ENCODE peak calls at places on chromosomes 5 and 9, in six cellular contexts. L, D, X, W, Y and G are unnamed samples.

GRCh38 chr5:153979015-153979414 is 59.7 kb downstream of the FAM114A2 start:
- DNase-seq in L (no peak), D (no peak), X (no peak), W (no peak), Y (no peak), G (no peak)

GRCh38 chr5:3051400-3051799 is 299.9 kb upstream of the IRX2 start:
- DNase-seq in L (no peak), D (no peak), X (no peak), W (no peak), Y (no peak), G (no peak)

GRCh38 chr9:130842547-130842946 is 7.5 kb downstream of the ABL1 start:
- DNase-seq in L (no peak), D (no peak), X (no peak), W (no peak), Y (no peak), G (no peak)

GRCh38 chr9:13665418-13666066 is 386.1 kb upstream of the MPDZ start:
- DNase-seq in L (no peak), D (peak), X (no peak), W (no peak), Y (no peak), G (no peak)

GRCh38 chr5:170437621-170438375 is 48.6 kb upstream of the KCNMB1 start:
- DNase-seq in L (no peak), D (no peak), X (no peak), W (no peak), Y (peak), G (no peak)

GRCh38 chr9:4979224-4979623 is 5.8 kb upstream of the JAK2 start:
- DNase-seq in L (no peak), D (peak), X (no peak), W (no peak), Y (no peak), G (no peak)

GRCh38 chr5:126395198-126395597 is 28.0 kb upstream of the GRAMD2B start:
- DNase-seq in L (no peak), D (peak), X (no peak), W (no peak), Y (no peak), G (no peak)

GRCh38 chr5:35783551-35783950 is 73.1 kb upstream of the IL7R start:
- DNase-seq in L (no peak), D (no peak), X (no peak), W (no peak), Y (no peak), G (no peak)

GRCh38 chr9:95025213-95026170 is 292.0 kb downstream of the FANCC start:
- DNase-seq in L (no peak), D (peak), X (peak), W (peak), Y (no peak), G (no peak)

GRCh38 chr5:69224520-69224919 is 10.2 kb upstream of the CDK7 start:
- DNase-seq in L (no peak), D (no peak), X (no peak), W (no peak), Y (no peak), G (no peak)

GRCh38 chr9:69655065-69655464 is 17.1 kb downstream of the APBA1 start:
- DNase-seq in L (no peak), D (no peak), X (no peak), W (no peak), Y (no peak), G (no peak)

GRCh38 chr5:179509239-179509638 is 41.1 kb upstream of the RUFY1 start:
- DNase-seq in L (no peak), D (no peak), X (no peak), W (no peak), Y (no peak), G (no peak)

GRCh38 chr5:107790671-107791070 is 119.9 kb upstream of the EFNA5 start:
- DNase-seq in L (no peak), D (no peak), X (no peak), W (no peak), Y (no peak), G (no peak)

GRCh38 chr5:14560091-14560595 is 21.4 kb upstream of the OTULINL start:
- DNase-seq in L (peak), D (no peak), X (no peak), W (no peak), Y (no peak), G (no peak)

GRCh38 chr9:114288233-114289051 is 34.5 kb upstream of the ORM1 start:
- DNase-seq in L (no peak), D (peak), X (peak), W (peak), Y (peak), G (no peak)

GRCh38 chr9:71748280-71748743 is 20.0 kb downstream of the CEMIP2 start:
- DNase-seq in L (no peak), D (peak), X (no peak), W (no peak), Y (no peak), G (no peak)

GRCh38 chr9:122203995-122204394 is 24.8 kb downstream of the LHX6 start:
- DNase-seq in L (no peak), D (no peak), X (no peak), W (no peak), Y (no peak), G (no peak)

GRCh38 chr5:83313431-83313830 is 158.1 kb upstream of the VCAN start:
- DNase-seq in L (no peak), D (peak), X (no peak), W (no peak), Y (no peak), G (no peak)

GRCh38 chr5:35198096-35198495 is 32.2 kb downstream of the PRLR start:
- DNase-seq in L (no peak), D (peak), X (no peak), W (peak), Y (no peak), G (no peak)

GRCh38 chr5:91386120-91386519 is 3.0 kb upstream of the ARRDC3 start:
- DNase-seq in L (no peak), D (no peak), X (no peak), W (no peak), Y (no peak), G (no peak)

GRCh38 chr5:52863715-52864114 is 76.0 kb downstream of the ITGA1 start:
- DNase-seq in L (no peak), D (peak), X (no peak), W (no peak), Y (no peak), G (no peak)

GRCh38 chr5:150573867-150574817 is 66.2 kb downstream of the NDST1 start:
- DNase-seq in L (no peak), D (peak), X (no peak), W (no peak), Y (no peak), G (no peak)

GRCh38 chr5:15926586-15926985 is 253.0 kb downstream of the MARCHF11 start:
- DNase-seq in L (no peak), D (peak), X (no peak), W (no peak), Y (no peak), G (no peak)

GRCh38 chr9:109297899-109298298 is 23.0 kb downstream of the EPB41L4B start:
- DNase-seq in L (no peak), D (peak), X (no peak), W (no peak), Y (no peak), G (no peak)

GRCh38 chr5:96627792-96628191 is 34.4 kb upstream of the CAST start:
- DNase-seq in L (no peak), D (no peak), X (no peak), W (no peak), Y (no peak), G (no peak)

GRCh38 chr5:107310181-107310580 is 360.6 kb downstream of the EFNA5 start:
- DNase-seq in L (no peak), D (no peak), X (no peak), W (no peak), Y (no peak), G (no peak)

GRCh38 chr5:28807230-28807629 is 1768.8 kb upstream of the CDH9 start:
- DNase-seq in L (no peak), D (peak), X (no peak), W (no peak), Y (no peak), G (no peak)

GRCh38 chr5:123549256-123549904 is 37.4 kb downstream of the CSNK1G3 start:
- DNase-seq in L (peak), D (no peak), X (no peak), W (no peak), Y (no peak), G (peak)

GRCh38 chr5:167561796-167562195 is 729.6 kb upstream of the WWC1 start:
- DNase-seq in L (no peak), D (no peak), X (no peak), W (no peak), Y (no peak), G (no peak)

GRCh38 chr5:1882337-1883119 is at the start of gene IRX4:
- DNase-seq in L (no peak), D (no peak), X (no peak), W (no peak), Y (no peak), G (no peak)
- H3K4me3 ChIP-seq in L (no peak), D (no peak), X (no peak), W (peak), Y (peak), G (no peak)

GRCh38 chr9:124859803-124860581 is 1.8 kb downstream of the RPL35 start:
- DNase-seq in L (no peak), D (no peak), X (no peak), W (no peak), Y (no peak), G (no peak)
- H3K4me3 ChIP-seq in L (no peak), D (peak), X (no peak), W (no peak), Y (peak), G (peak)

DNA sequence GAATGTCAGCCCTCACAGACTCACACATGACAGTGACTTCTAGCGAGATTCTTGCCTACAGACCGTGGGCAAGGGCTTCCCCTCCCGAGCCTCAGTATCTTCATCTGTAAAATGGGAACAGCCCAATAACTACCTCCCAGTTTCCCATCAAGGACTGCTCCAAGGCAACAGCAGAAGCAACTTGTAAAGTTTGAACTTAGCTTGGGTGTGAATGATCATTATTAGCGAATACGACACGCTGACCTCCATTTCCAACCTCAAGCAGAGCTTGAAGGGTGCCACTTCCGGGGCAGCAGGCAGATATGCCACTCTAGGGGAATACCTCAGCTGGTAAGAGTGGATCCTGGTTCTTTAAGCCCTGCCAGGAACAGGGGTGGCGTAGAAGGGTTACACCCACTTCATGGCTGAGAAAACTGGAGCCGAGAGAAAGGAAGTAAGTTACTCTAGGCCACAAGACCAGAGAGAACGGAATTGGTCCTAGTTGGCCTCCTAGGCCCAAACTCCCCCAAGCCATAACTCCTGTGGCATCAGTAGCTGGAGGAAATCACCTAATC is 2.0 kb downstream of the RNF44 start:
- DNase-seq in L (no peak), D (no peak), X (no peak), W (no peak), Y (no peak), G (no peak)
- H3K4me3 ChIP-seq in L (peak), D (peak), X (no peak), W (peak), Y (peak), G (peak)

DNA sequence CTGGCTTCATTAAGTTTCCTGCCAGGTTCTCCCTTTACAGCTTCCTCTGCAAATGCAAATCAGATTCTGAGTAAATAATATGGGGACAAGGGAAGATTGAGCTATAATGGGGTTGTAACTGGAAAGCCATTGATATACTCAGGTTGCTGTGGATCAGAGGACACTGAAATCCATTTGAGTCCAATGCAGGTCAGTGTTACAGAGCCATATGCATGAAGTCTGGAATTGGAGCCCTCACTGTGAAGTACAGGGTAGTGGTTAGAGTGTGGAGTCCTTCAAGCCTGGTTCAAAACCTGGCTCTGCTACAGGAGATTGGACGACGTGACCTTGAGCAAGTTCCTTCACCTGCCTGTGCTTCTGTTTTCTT is 48.7 kb downstream of the TIMD4 start:
- DNase-seq in L (no peak), D (no peak), X (no peak), W (no peak), Y (no peak), G (no peak)
- H3K4me3 ChIP-seq in L (no peak), D (no peak), X (no peak), W (no peak), Y (no peak), G (no peak)

DNA sequence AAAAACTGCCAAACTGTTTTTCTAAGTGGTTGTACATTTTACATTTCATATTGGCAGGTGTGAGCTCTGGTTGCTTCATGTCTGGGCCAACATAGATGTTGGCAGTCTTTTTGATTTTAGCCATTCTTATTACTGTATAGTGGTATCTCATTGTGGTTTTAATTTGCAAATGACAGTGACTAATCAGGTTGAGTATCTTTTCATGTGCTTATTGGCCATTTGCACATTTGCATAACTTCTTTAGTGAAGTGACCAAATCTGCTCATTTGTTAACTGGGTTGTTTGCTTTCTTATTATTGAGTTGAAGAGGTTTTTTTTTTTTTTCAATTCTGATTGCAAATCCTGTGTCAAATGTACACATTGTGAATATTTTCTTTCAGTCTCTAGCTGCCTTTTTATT is 36.9 kb upstream of the MSX2 start:
- DNase-seq in L (no peak), D (no peak), X (no peak), W (no peak), Y (no peak), G (no peak)
- H3K4me3 ChIP-seq in L (no peak), D (no peak), X (no peak), W (no peak), Y (no peak), G (no peak)

GRCh38 chr5:142364251-142365145 is 39.7 kb upstream of the SPRY4 start:
- DNase-seq in L (no peak), D (peak), X (peak), W (no peak), Y (no peak), G (peak)
- H3K4me3 ChIP-seq in L (no peak), D (peak), X (no peak), W (no peak), Y (no peak), G (peak)

DNA sequence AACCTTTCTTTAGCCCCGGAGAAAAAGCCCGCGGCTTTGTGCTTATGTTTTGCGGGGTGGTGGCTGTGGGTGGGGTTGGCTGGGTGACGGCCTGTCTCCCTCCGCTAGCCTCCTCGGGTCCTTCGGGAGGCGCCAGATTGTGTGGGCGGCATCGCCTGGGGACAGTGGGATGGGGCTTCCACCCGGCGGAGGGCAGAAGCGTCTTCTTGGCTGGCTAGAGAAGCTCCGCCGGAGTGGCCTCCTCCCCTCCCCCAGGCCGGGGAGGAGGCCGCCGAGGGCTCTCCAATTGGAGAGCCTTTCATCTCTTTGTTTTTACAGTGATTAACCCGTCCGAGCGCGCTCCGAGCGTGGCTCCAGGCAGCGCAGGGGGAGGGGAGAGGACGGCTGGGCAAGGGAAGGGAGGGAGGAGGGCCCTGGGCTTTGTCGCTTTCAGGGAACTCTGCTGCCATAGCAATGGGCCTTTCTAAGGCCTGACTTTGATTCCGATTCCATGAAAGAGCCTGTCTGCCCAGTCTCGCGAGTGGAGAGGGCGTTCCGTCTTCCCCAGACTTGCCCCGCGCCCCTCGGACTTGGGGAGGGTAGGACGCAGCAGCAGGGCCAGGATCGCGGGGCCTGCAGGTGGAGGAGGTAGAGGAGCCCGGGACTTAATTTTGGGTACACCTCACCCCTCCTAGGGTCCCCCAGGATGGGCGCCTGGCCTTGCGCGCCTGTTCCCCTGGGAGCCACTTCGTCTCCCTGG is 36.7 kb upstream of the TIFAB start:
- DNase-seq in L (no peak), D (peak), X (no peak), W (no peak), Y (peak), G (no peak)
- H3K4me3 ChIP-seq in L (no peak), D (peak), X (no peak), W (peak), Y (peak), G (no peak)

DNA sequence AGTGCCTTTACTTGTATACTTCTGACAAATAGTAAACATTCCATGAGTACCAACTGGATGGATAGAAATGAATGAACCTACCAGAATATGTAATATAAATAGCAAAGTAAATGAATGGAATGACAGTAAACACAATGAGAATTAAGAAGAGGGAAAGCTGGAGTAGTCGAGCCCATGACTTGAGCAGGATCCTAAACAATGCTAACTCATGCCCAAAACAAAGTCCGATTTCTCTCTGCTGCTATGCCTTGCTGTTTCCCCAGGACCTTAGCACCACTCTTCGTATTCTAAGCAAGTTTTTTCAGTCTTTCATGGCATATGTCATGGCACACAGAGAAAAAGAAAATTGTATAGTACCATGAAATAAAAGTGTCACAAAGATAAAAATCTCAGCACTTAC is 1.8 kb downstream of the XPA start:
- DNase-seq in L (no peak), D (no peak), X (no peak), W (no peak), Y (no peak), G (no peak)
- H3K4me3 ChIP-seq in L (no peak), D (no peak), X (no peak), W (peak), Y (peak), G (peak)

DNA sequence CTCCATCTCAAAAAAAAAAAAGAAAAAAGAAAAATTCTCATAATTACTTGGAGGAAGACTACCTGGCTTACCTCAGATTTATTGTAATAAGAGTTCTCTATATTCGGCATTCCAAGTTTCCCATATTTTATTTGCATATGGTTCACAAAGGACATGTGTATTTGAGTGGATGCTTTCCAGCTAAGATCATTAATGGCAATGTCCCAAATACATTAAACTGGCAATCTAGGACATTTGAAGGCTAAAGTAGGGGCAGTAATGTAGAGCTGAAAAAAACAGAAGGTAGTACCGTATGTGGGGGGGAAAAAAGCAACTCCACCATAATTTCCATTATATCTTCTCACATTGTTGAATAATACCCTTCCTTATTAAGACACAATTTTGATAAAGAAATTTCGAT is 4.9 kb downstream of the TUT7 start:
- DNase-seq in L (no peak), D (peak), X (no peak), W (no peak), Y (no peak), G (no peak)
- H3K4me3 ChIP-seq in L (no peak), D (no peak), X (no peak), W (no peak), Y (no peak), G (no peak)

GRCh38 chr5:80959768-80960442 is at the start of gene RASGRF2:
- DNase-seq in L (peak), D (peak), X (peak), W (peak), Y (no peak), G (no peak)
- H3K4me3 ChIP-seq in L (peak), D (peak), X (peak), W (peak), Y (peak), G (no peak)